ENCODE peak calls at places on chromosome 5, in eight cellular contexts. O is astrocyte of the cerebellum, B is occipital lobe, D is T-helper 1 cell, K is AG08396, F is AG09319, M is NCI-H460, I is RPMI8226. S is an unnamed sample.

GRCh38 chr5:80098951-80099350 is 63.8 kb downstream of the THBS4 start:
- DNase-seq in O (no peak), B (no peak), D (no peak), K (no peak), F (no peak), M (no peak), I (no peak), S (no peak)

GRCh38 chr5:168047043-168047668 is 244.3 kb upstream of the WWC1 start:
- DNase-seq in O (peak; percentile 44), B (peak; percentile 29), D (no peak), K (peak; percentile 20), F (no peak), M (peak; percentile 61), I (peak; percentile 56), S (no peak)

GRCh38 chr5:43683884-43684471 is 81.0 kb downstream of the NNT start:
- DNase-seq in O (no peak), B (no peak), D (no peak), K (no peak), F (no peak), M (no peak), I (no peak), S (no peak)

GRCh38 chr5:160675988-160676387 is 176.0 kb downstream of the ATP10B start:
- DNase-seq in O (no peak), B (no peak), D (no peak), K (no peak), F (no peak), M (no peak), I (peak; percentile 8), S (no peak)

GRCh38 chr5:144566747-144567415 is 396.2 kb downstream of the KCTD16 start:
- DNase-seq in O (no peak), B (no peak), D (no peak), K (peak; percentile 11), F (no peak), M (no peak), I (no peak), S (no peak)

GRCh38 chr5:172245823-172246222 is 37.7 kb downstream of the UBTD2 start:
- DNase-seq in O (no peak), B (no peak), D (no peak), K (no peak), F (peak; percentile 10), M (no peak), I (no peak), S (no peak)

GRCh38 chr5:66896207-66896606 is 300.0 kb downstream of the MAST4 start:
- DNase-seq in O (peak; percentile 33), B (no peak), D (no peak), K (no peak), F (no peak), M (no peak), I (no peak), S (no peak)

GRCh38 chr5:80082731-80083114 is 47.6 kb downstream of the THBS4 start:
- DNase-seq in O (peak; percentile 50), B (peak; percentile 64), D (peak; percentile 26), K (peak; percentile 86), F (peak; percentile 68), M (peak; percentile 53), I (peak; percentile 80), S (no peak)

GRCh38 chr5:79297661-79298060 is 61.7 kb downstream of the JMY start:
- DNase-seq in O (peak; percentile 59), B (no peak), D (no peak), K (no peak), F (no peak), M (no peak), I (no peak), S (no peak)

S was measured in brain pericyte.